ENCODE peak calls at places on chromosomes 2 and 18, in five cellular contexts. G is BE2C, R is neural progenitor cell, O is A549, M is cardiac muscle cell. N is an unnamed sample.
A peak's percentile ranks its signal among the peaks of the same experiment; 100 is the strongest.

GRCh38 chr2:228674155-228674554 is 492.7 kb upstream of the SPHKAP start:
- DNase-seq in R (no peak), O (no peak), M (no peak), G (no peak), N (no peak)

GRCh38 chr2:168336786-168337388 is 89.5 kb upstream of the STK39 start:
- DNase-seq in G (peak; percentile 7), O (no peak), M (no peak), R (peak; percentile 32), N (no peak)

GRCh38 chr2:18253686-18254197 is 306.7 kb downstream of the RDH14 start:
- DNase-seq in O (no peak), G (no peak), M (no peak), R (no peak), N (no peak)

GRCh38 chr2:145158051-145158586 is 638.2 kb upstream of the ZEB2 start:
- DNase-seq in M (peak; percentile 97), G (no peak), O (peak; percentile 1), R (no peak), N (no peak)

GRCh38 chr2:172256886-172257285 is 154.2 kb upstream of the DLX2 start:
- DNase-seq in G (peak; percentile 38), R (no peak), M (no peak), O (no peak), N (no peak)

GRCh38 chr2:158740127-158740526 is 55.0 kb upstream of the DAPL1 start:
- DNase-seq in M (peak; percentile 56), R (no peak), O (no peak), G (no peak), N (no peak)

GRCh38 chr18:54100466-54100865 is 124.0 kb downstream of the MBD2 start:
- DNase-seq in O (no peak), G (no peak), R (no peak), M (no peak), N (no peak)

GRCh38 chr2:58063641-58064040 is 17.0 kb downstream of the VRK2 start:
- DNase-seq in R (no peak), G (no peak), O (no peak), M (peak; percentile 72), N (no peak)

GRCh38 chr2:128314026-128314347 is 4.7 kb downstream of the HS6ST1 start:
- DNase-seq in M (no peak), O (no peak), R (no peak), G (no peak), N (no peak)

GRCh38 chr18:52392160-52392559 is 52.2 kb downstream of the DCC start:
- DNase-seq in R (no peak), M (no peak), G (no peak), O (no peak), N (no peak)

GRCh38 chr2:58101500-58101899 is 54.9 kb downstream of the VRK2 start:
- DNase-seq in O (no peak), M (peak; percentile 40), R (no peak), G (no peak), N (no peak)

GRCh38 chr18:12990128-12990485 is 1.1 kb upstream of the CEP192 start:
- DNase-seq in M (no peak), R (no peak), O (no peak), G (no peak), N (no peak)

GRCh38 chr18:25310045-25310444 is 41.9 kb downstream of the ZNF521 start:
- DNase-seq in G (no peak), O (no peak), M (peak; percentile 59), R (peak; percentile 24), N (no peak)

GRCh38 chr18:68847219-68847860 is 49.5 kb downstream of the CCDC102B start:
- DNase-seq in O (no peak), R (peak; percentile 24), G (no peak), M (peak; percentile 51), N (no peak)

GRCh38 chr18:55102508-55102907 is 143.2 kb upstream of the CCDC68 start:
- DNase-seq in R (no peak), M (no peak), G (no peak), O (no peak), N (no peak)

GRCh38 chr2:200193331-200193730 is 113.2 kb upstream of the SPATS2L start:
- DNase-seq in M (no peak), O (no peak), R (no peak), G (peak; percentile 37), N (no peak)

GRCh38 chr2:112627060-112628040 is 18.4 kb upstream of the SLC20A1 start:
- DNase-seq in R (no peak), M (peak; percentile 98), O (peak; percentile 52), G (no peak), N (peak; percentile 35)

GRCh38 chr2:42141687-42142475 is 27.3 kb upstream of the EML4 start:
- DNase-seq in R (peak; percentile 46), G (peak; percentile 90), O (peak; percentile 77), M (peak; percentile 97), N (no peak)

GRCh38 chr2:128317186-128317897 is 1.3 kb downstream of the HS6ST1 start:
- DNase-seq in M (no peak), G (no peak), R (peak; percentile 60), O (no peak), N (no peak)

GRCh38 chr2:14756981-14757657 is 124.6 kb downstream of the LRATD1 start:
- DNase-seq in O (no peak), R (no peak), G (no peak), M (peak; percentile 7), N (no peak)

GRCh38 chr2:186780701-186781316 is 68.2 kb downstream of the ZSWIM2 start:
- DNase-seq in O (peak; percentile 8), R (peak; percentile 70), G (no peak), M (peak; percentile 40), N (no peak)

GRCh38 chr18:59516356-59517155 is 157.5 kb upstream of the LMAN1 start:
- DNase-seq in R (peak; percentile 18), G (peak; percentile 38), O (peak; percentile 31), M (peak; percentile 93), N (peak; percentile 44)

GRCh38 chr2:7111626-7112025 is 194.4 kb downstream of the RNF144A start:
- DNase-seq in O (no peak), R (peak; percentile 23), G (no peak), M (no peak), N (no peak)
- TF ChIP-seq CTCF in O (no peak), R (peak; percentile 20), G (peak; percentile 42), M (no peak), N (no peak)

GRCh38 chr2:235168174-235168979 is 216.6 kb downstream of the SH3BP4 start:
- DNase-seq in G (no peak), R (no peak), O (no peak), M (no peak), N (no peak)
- TF ChIP-seq CTCF in G (no peak), R (no peak), O (no peak), M (no peak), N (no peak)

GRCh38 chr2:175062787-175063585 is 57.8 kb upstream of the CHN1 start:
- DNase-seq in M (no peak), O (no peak), R (no peak), G (no peak), N (no peak)

GRCh38 chr2:175063741-175064140 is 58.6 kb upstream of the CHN1 start:
- DNase-seq in G (no peak), M (no peak), R (no peak), O (no peak), N (no peak)

GRCh38 chr2:175068534-175068933 is 63.4 kb upstream of the CHN1 start:
- DNase-seq in R (no peak), O (no peak), G (no peak), M (no peak), N (no peak)

GRCh38 chr2:175064797-175065196 is 59.6 kb upstream of the CHN1 start:
- DNase-seq in O (no peak), R (no peak), G (no peak), M (no peak), N (no peak)

DNA sequence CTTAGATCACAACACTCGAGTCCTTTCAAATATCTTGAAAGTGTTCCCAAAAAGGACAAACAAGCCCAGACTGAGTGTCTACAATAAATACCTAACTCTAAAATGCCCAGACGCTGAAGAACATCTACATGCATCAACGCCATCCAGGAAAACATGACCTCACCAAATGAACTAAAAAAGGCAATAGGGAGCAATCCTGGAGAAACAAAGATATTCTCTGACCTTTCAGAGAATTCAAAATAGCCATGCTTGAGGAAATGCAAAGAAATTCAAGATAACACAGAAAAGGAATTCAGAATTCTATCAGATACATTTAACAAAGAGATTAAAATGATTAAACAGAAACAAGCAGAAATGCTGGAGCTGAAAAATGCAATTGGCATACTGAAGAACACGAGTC is 61.2 kb upstream of the CHN1 start:
- DNase-seq in R (no peak), G (no peak), O (no peak), M (no peak), N (no peak)
- TF ChIP-seq CTCF in R (no peak), G (no peak), O (no peak), M (no peak), N (no peak)

GRCh38 chr18:36752929-36753865 is 75.6 kb downstream of the TPGS2 start:
- DNase-seq in R (no peak), G (no peak), M (peak; percentile 63), O (no peak), N (no peak)
- TF ChIP-seq CTCF in R (no peak), G (no peak), M (peak; percentile 15), O (no peak), N (no peak)

GRCh38 chr2:36530983-36531354 is 67.0 kb downstream of the FEZ2 start:
- DNase-seq in R (no peak), G (no peak), O (no peak), M (peak; percentile 94), N (no peak)
- TF ChIP-seq CTCF in R (peak; percentile 23), G (no peak), O (no peak), M (peak; percentile 51), N (no peak)

DNA sequence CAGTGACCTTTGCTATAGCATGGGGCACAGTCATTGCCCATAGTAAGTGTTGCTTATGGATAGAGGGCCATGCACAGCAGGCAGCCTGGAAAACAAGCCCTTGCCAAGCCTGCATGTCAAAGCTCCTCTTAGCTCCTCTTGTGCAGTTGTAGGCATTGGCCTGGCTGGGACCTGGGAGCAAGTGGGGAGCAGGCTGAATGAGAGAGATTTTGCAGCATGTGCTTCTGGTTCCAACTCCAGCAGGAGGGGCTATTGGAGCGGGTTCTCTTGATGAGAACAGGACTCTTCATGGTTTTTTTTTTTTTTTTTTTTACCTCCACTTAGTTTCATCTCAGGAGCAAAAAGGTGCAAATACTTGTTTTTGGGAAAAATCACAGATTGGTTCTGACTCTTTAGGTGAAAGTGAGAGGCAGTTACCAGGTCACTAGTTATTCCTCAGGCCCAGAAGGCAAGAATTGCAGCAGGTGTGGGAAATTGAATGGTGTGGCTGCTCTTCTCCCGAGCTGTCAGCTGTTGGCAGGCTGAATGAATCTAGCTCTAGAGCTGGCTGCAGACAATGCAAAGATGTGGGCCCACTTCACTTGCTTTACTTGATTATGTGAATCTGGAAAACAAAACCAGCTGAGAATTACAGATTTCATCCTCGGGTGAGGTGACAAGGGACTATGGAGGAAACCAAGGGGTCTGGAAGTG is 95.9 kb downstream of the MAP4K4 start:
- DNase-seq in O (no peak), R (peak; percentile 76), M (no peak), G (peak; percentile 39), N (no peak)
- TF ChIP-seq CTCF in O (peak; percentile 8), R (peak; percentile 50), M (peak; percentile 25), G (peak; percentile 40), N (no peak)

GRCh38 chr2:53018830-53019425 is 748.7 kb upstream of the CHAC2 start:
- DNase-seq in M (peak; percentile 9), G (no peak), O (peak; percentile 6), R (peak; percentile 23), N (no peak)
- TF ChIP-seq CTCF in M (peak; percentile 16), G (peak; percentile 37), O (peak; percentile 20), R (peak; percentile 49), N (no peak)

GRCh38 chr2:108613261-108614042 is 79.2 kb downstream of the LIMS1 start:
- DNase-seq in O (no peak), G (no peak), R (no peak), M (no peak), N (no peak)
- TF ChIP-seq CTCF in O (no peak), G (no peak), R (no peak), M (no peak), N (no peak)

N was measured in omental fat pad.